ENCODE peak calls at places on chromosomes 16 and 17, in four cellular contexts. B, S, Y and P are unnamed samples.

GRCh38 chr17:48100591-48101011 is 677 bp downstream of the CBX1 start:
- DNase-seq in B (peak; percentile 60), S (no peak), Y (no peak), P (no peak)

GRCh38 chr17:68707032-68707431 is 105.9 kb upstream of the FAM20A start:
- DNase-seq in B (no peak), S (no peak), Y (no peak), P (no peak)

GRCh38 chr16:51155901-51156810 is 5.1 kb upstream of the SALL1 start:
- DNase-seq in B (no peak), S (no peak), Y (no peak), P (no peak)

GRCh38 chr17:5821057-5821456 is 236.7 kb upstream of the NLRP1 start:
- DNase-seq in B (no peak), S (no peak), Y (no peak), P (no peak)

GRCh38 chr17:14886200-14886739 is 378.9 kb downstream of the PMP22 start:
- DNase-seq in B (no peak), S (no peak), Y (no peak), P (peak; percentile 37)

GRCh38 chr16:52729731-52730130 is 182.8 kb upstream of the TOX3 start:
- DNase-seq in B (no peak), S (no peak), Y (no peak), P (no peak)

GRCh38 chr17:76270127-76270592 is 5.0 kb downstream of the UBALD2 start:
- DNase-seq in B (peak; percentile 82), S (no peak), Y (no peak), P (no peak)

GRCh38 chr17:74528491-74529199 is 2.6 kb downstream of the CD300LB start:
- DNase-seq in B (no peak), S (peak; percentile 76), Y (no peak), P (peak; percentile 98)

GRCh38 chr16:9843424-9844013 is 338.7 kb downstream of the GRIN2A start:
- DNase-seq in B (no peak), S (no peak), Y (no peak), P (no peak)

GRCh38 chr17:18257268-18257681 is 1.3 kb downstream of the FLII start:
- DNase-seq in B (no peak), S (no peak), Y (no peak), P (no peak)

GRCh38 chr17:44451832-44452231 is 51.4 kb downstream of the GPATCH8 start:
- DNase-seq in B (no peak), S (no peak), Y (no peak), P (no peak)

GRCh38 chr17:43548689-43549379 is 2.7 kb upstream of the ETV4 start:
- DNase-seq in B (no peak), S (no peak), Y (no peak), P (no peak)

GRCh38 chr16:13923703-13924298 is 3.8 kb downstream of the ERCC4 start:
- DNase-seq in B (peak; percentile 37), S (peak; percentile 20), Y (peak; percentile 67), P (peak; percentile 70)

GRCh38 chr17:66240013-66240412 is 10.8 kb upstream of the APOH start:
- DNase-seq in B (no peak), S (no peak), Y (no peak), P (no peak)

GRCh38 chr16:2531371-2531695 is at the start of gene CEMP1:
- DNase-seq in B (no peak), S (no peak), Y (no peak), P (no peak)

GRCh38 chr17:48294989-48295892 is 134.8 kb downstream of the SKAP1 start:
- DNase-seq in B (no peak), S (peak; percentile 47), Y (peak; percentile 76), P (peak; percentile 67)

GRCh38 chr17:66527335-66527734 is 224.9 kb downstream of the PRKCA start:
- DNase-seq in B (no peak), S (no peak), Y (no peak), P (no peak)

GRCh38 chr17:28599311-28600184 is 723 bp upstream of the SPAG5 start:
- DNase-seq in B (peak; percentile 45), S (peak; percentile 58), Y (peak; percentile 87), P (peak; percentile 90)

GRCh38 chr16:70751593-70751992 is 49.4 kb downstream of the VAC14 start:
- DNase-seq in B (no peak), S (no peak), Y (no peak), P (peak; percentile 59)

GRCh38 chr16:51556694-51557327 is 405.7 kb upstream of the SALL1 start:
- DNase-seq in B (no peak), S (no peak), Y (no peak), P (peak; percentile 2)

GRCh38 chr17:60390881-60391418 is 983 bp downstream of the USP32 start:
- DNase-seq in B (no peak), S (no peak), Y (peak; percentile 81), P (peak; percentile 64)

GRCh38 chr16:57305159-57305811 is 20.8 kb upstream of the PLLP start:
- DNase-seq in B (no peak), S (no peak), Y (no peak), P (no peak)

GRCh38 chr16:30649725-30650368 is 913 bp upstream of the PRR14 start:
- DNase-seq in B (no peak), S (no peak), Y (no peak), P (peak; percentile 45)

GRCh38 chr17:4440690-4441686 is 7.2 kb downstream of the SPNS3 start:
- DNase-seq in B (no peak), S (no peak), Y (no peak), P (no peak)

GRCh38 chr17:16486373-16487250 is 5.4 kb downstream of the LRRC75A start:
- DNase-seq in B (no peak), S (no peak), Y (peak; percentile 83), P (no peak)

GRCh38 chr16:70772493-70772892 is 28.5 kb downstream of the VAC14 start:
- DNase-seq in B (no peak), S (no peak), Y (no peak), P (no peak)

GRCh38 chr17:58153046-58153445 is 4.9 kb downstream of the OR4D1 start:
- DNase-seq in B (no peak), S (no peak), Y (no peak), P (peak; percentile 32)

GRCh38 chr17:7858487-7858832 is 657 bp downstream of the CYB5D1 start:
- DNase-seq in B (peak; percentile 44), S (no peak), Y (peak; percentile 61), P (peak; percentile 76)

GRCh38 chr17:7857724-7858486 is at the start of gene CYB5D1:
- DNase-seq in B (peak; percentile 57), S (no peak), Y (peak; percentile 97), P (peak; percentile 90)

GRCh38 chr17:7856840-7857723 is at the start of gene NAA38:
- DNase-seq in B (peak; percentile 78), S (peak; percentile 100), Y (peak; percentile 99), P (peak; percentile 96)

GRCh38 chr17:7856081-7856791 is 1.1 kb downstream of the NAA38 start:
- DNase-seq in B (no peak), S (no peak), Y (peak; percentile 79), P (peak; percentile 84)

GRCh38 chr17:7859028-7859427 is 1.2 kb downstream of the CYB5D1 start:
- DNase-seq in B (no peak), S (no peak), Y (no peak), P (no peak)
- H3K4me3 ChIP-seq in B (peak overlapping the region; percentile 65), S (peak overlapping the region; percentile 96), Y (peak overlapping the region; percentile 78), P (peak overlapping the region; percentile 87)

DNA sequence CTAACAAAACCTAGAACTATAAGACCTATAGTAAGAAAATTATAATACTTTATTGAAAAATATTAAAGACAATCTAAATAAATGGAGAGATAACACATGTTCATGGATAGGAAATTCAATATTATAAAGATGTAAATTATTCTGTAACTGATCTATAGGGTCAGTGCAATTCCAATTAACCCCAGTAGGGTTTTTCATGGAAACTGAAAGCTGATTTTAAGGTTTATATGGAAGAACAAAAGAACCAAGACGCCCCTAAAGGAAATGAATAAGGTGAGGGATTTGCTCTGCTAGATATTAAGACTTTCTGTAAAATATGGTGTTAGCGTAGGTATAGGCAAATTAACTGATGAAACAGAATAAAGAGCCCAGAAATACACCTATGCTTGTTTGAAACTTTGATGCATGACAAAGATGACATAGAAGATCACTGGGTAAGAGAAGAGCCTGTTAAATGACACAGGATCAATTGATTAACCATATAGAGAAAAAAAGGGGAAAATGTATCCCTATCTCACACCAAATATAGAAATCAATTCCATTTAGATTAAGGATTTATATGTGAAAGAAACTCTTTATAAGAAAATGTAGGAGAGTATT is 3.0 kb downstream of the ICAM2 start:
- DNase-seq in B (peak; percentile 17), S (no peak), Y (peak; percentile 43), P (no peak)
- TF ChIP-seq CTCF in B (peak; percentile 4), S (peak; percentile 14), Y (peak; percentile 8), P (no peak)

GRCh38 chr16:86949630-86950029 is 367.6 kb downstream of the C16orf95 start:
- DNase-seq in B (no peak), S (no peak), Y (no peak), P (no peak)

GRCh38 chr16:86951041-86951822 is 366.0 kb downstream of the C16orf95 start:
- DNase-seq in B (no peak), S (no peak), Y (no peak), P (no peak)

GRCh38 chr16:86953631-86954465 is 363.3 kb downstream of the C16orf95 start:
- DNase-seq in B (no peak), S (no peak), Y (no peak), P (no peak)

GRCh38 chr16:86952769-86953168 is 364.4 kb downstream of the C16orf95 start:
- DNase-seq in B (no peak), S (no peak), Y (no peak), P (peak; percentile 56)

GRCh38 chr16:86951831-86952598 is 365.2 kb downstream of the C16orf95 start:
- DNase-seq in B (no peak), S (no peak), Y (peak; percentile 68), P (peak; percentile 97)
- TF ChIP-seq MYC in B (no peak), S (no peak), Y (no peak), P (no peak)

GRCh38 chr17:6831662-6832263 is at the start of gene TEKT1:
- DNase-seq in B (peak; percentile 22), S (no peak), Y (peak; percentile 67), P (peak; percentile 70)
- H3K4me3 ChIP-seq in B (no peak within 1 kb of the TSS), S (no peak within 1 kb of the TSS), Y (no peak within 1 kb of the TSS), P (peak within 1 kb of the TSS; percentile 40)

GRCh38 chr17:21275579-21276339 is 8.8 kb upstream of the MAP2K3 start:
- DNase-seq in B (peak; percentile 93), S (peak; percentile 43), Y (peak; percentile 81), P (peak; percentile 89)
- TF ChIP-seq CTCF in B (no peak), S (no peak), Y (no peak), P (no peak)

GRCh38 chr17:37770631-37771518 is 26.0 kb upstream of the HNF1B start:
- DNase-seq in B (peak; percentile 50), S (no peak), Y (peak; percentile 61), P (peak; percentile 35)

GRCh38 chr17:37772982-37773381 is 28.1 kb upstream of the HNF1B start:
- DNase-seq in B (no peak), S (no peak), Y (no peak), P (no peak)

GRCh38 chr17:37779554-37779953 is 34.7 kb upstream of the HNF1B start:
- DNase-seq in B (no peak), S (no peak), Y (no peak), P (no peak)

GRCh38 chr17:37769050-37769449 is 24.2 kb upstream of the HNF1B start:
- DNase-seq in B (no peak), S (no peak), Y (no peak), P (no peak)

DNA sequence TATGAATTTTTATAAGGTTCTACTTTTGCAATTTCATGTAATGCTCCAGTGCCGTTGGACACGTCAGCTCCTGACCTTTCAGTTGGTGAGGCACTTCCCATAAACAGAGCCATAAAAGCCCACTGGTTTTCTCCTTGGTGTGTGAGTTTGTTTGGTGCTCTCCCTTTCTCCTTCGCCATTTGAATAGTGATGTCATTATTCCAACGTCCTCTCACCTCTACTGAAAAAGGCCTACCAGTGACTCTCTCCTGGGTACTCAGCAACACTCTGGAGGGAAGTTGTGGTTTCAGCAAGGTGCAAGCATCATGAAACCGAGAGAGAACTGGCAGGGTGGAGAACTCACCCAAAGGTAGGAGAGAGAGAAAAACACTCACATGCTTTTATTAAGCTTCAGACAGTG is 29.6 kb upstream of the HNF1B start:
- DNase-seq in B (no peak), S (peak; percentile 91), Y (no peak), P (peak; percentile 42)
- TF ChIP-seq MYC in B (no peak), S (no peak), Y (no peak), P (no peak)